ENCODE peak calls at places on chromosomes 3 and 15, in eight cellular contexts. One of them, this sample, is unnamed.

GRCh38 chr3:104437131-104437750 is 929.5 kb upstream of the ALCAM start:
- DNase-seq in lower leg skin: no peak
- DNase-seq in ovary: no peak
- DNase-seq in tibial nerve: no peak
- DNase-seq in transverse colon: no peak
- DNase-seq in NB4: no peak
- DNase-seq in heart left ventricle: no peak
- DNase-seq in adrenal gland: no peak
- DNase-seq in this sample: no peak

GRCh38 chr15:81950841-81951414 is 94.9 kb downstream of the MEX3B start:
- DNase-seq in lower leg skin: no peak
- DNase-seq in ovary: no peak
- DNase-seq in tibial nerve: no peak
- DNase-seq in transverse colon: no peak
- DNase-seq in NB4: no peak
- DNase-seq in heart left ventricle: no peak
- DNase-seq in adrenal gland: no peak
- DNase-seq in this sample: no peak

GRCh38 chr15:89129123-89129815 is 41.0 kb downstream of the ABHD2 start:
- DNase-seq in lower leg skin: no peak
- DNase-seq in ovary: peak; percentile 60
- DNase-seq in tibial nerve: no peak
- DNase-seq in transverse colon: peak; percentile 66
- DNase-seq in NB4: peak; percentile 64
- DNase-seq in heart left ventricle: no peak
- DNase-seq in adrenal gland: no peak
- DNase-seq in this sample: peak; percentile 56

GRCh38 chr3:13223574-13224237 is 150.5 kb upstream of the IQSEC1 start:
- DNase-seq in lower leg skin: no peak
- DNase-seq in ovary: peak; percentile 75
- DNase-seq in tibial nerve: no peak
- DNase-seq in transverse colon: no peak
- DNase-seq in NB4: peak; percentile 80
- DNase-seq in heart left ventricle: peak; percentile 46
- DNase-seq in adrenal gland: peak; percentile 89
- DNase-seq in this sample: no peak

GRCh38 chr3:169562988-169563774 is 100.3 kb downstream of the MECOM start:
- DNase-seq in lower leg skin: no peak
- DNase-seq in ovary: no peak
- DNase-seq in tibial nerve: no peak
- DNase-seq in transverse colon: no peak
- DNase-seq in NB4: peak; percentile 4
- DNase-seq in heart left ventricle: no peak
- DNase-seq in adrenal gland: no peak
- DNase-seq in this sample: no peak

GRCh38 chr3:122092460-122093165 is 37.5 kb downstream of the CD86 start:
- DNase-seq in lower leg skin: no peak
- DNase-seq in ovary: no peak
- DNase-seq in tibial nerve: no peak
- DNase-seq in transverse colon: peak; percentile 39
- DNase-seq in NB4: peak; percentile 79
- DNase-seq in heart left ventricle: no peak
- DNase-seq in adrenal gland: peak; percentile 76
- DNase-seq in this sample: no peak

GRCh38 chr3:33980252-33980651 is 181.8 kb downstream of the PDCD6IP start:
- DNase-seq in lower leg skin: no peak
- DNase-seq in ovary: no peak
- DNase-seq in tibial nerve: no peak
- DNase-seq in transverse colon: no peak
- DNase-seq in NB4: no peak
- DNase-seq in heart left ventricle: no peak
- DNase-seq in adrenal gland: no peak
- DNase-seq in this sample: no peak

GRCh38 chr15:101058735-101059134 is 139.6 kb downstream of the LRRK1 start:
- DNase-seq in lower leg skin: peak; percentile 59
- DNase-seq in ovary: no peak
- DNase-seq in tibial nerve: no peak
- DNase-seq in transverse colon: no peak
- DNase-seq in NB4: no peak
- DNase-seq in heart left ventricle: no peak
- DNase-seq in adrenal gland: no peak
- DNase-seq in this sample: no peak

GRCh38 chr3:12893247-12893646 is 51.9 kb upstream of the RPL32 start:
- DNase-seq in lower leg skin: no peak
- DNase-seq in ovary: no peak
- DNase-seq in tibial nerve: no peak
- DNase-seq in transverse colon: no peak
- DNase-seq in NB4: no peak
- DNase-seq in heart left ventricle: no peak
- DNase-seq in adrenal gland: no peak
- DNase-seq in this sample: no peak

GRCh38 chr3:65873028-65873427 is 165.7 kb downstream of the MAGI1 start:
- DNase-seq in lower leg skin: no peak
- DNase-seq in ovary: no peak
- DNase-seq in tibial nerve: no peak
- DNase-seq in transverse colon: no peak
- DNase-seq in NB4: peak; percentile 3
- DNase-seq in heart left ventricle: peak; percentile 61
- DNase-seq in adrenal gland: peak; percentile 48
- DNase-seq in this sample: no peak

GRCh38 chr3:127034990-127035652 is 52.2 kb downstream of the PLXNA1 start:
- DNase-seq in lower leg skin: no peak
- DNase-seq in ovary: no peak
- DNase-seq in tibial nerve: no peak
- DNase-seq in transverse colon: no peak
- DNase-seq in NB4: no peak
- DNase-seq in heart left ventricle: peak; percentile 18
- DNase-seq in adrenal gland: no peak
- DNase-seq in this sample: no peak

GRCh38 chr3:135917076-135917475 is 48.5 kb upstream of the PPP2R3A start:
- DNase-seq in lower leg skin: no peak
- DNase-seq in ovary: no peak
- DNase-seq in tibial nerve: no peak
- DNase-seq in transverse colon: no peak
- DNase-seq in NB4: no peak
- DNase-seq in heart left ventricle: no peak
- DNase-seq in adrenal gland: peak; percentile 24
- DNase-seq in this sample: no peak

GRCh38 chr3:32743934-32744333 is 58.9 kb downstream of the CNOT10 start:
- DNase-seq in lower leg skin: no peak
- DNase-seq in ovary: no peak
- DNase-seq in tibial nerve: no peak
- DNase-seq in transverse colon: peak; percentile 19
- DNase-seq in NB4: peak; percentile 87
- DNase-seq in heart left ventricle: no peak
- DNase-seq in adrenal gland: no peak
- DNase-seq in this sample: no peak

GRCh38 chr3:153752405-153753027 is 368.7 kb upstream of the ARHGEF26 start:
- DNase-seq in lower leg skin: no peak
- DNase-seq in ovary: no peak
- DNase-seq in tibial nerve: no peak
- DNase-seq in transverse colon: no peak
- DNase-seq in NB4: no peak
- DNase-seq in heart left ventricle: no peak
- DNase-seq in adrenal gland: no peak
- DNase-seq in this sample: no peak

GRCh38 chr3:122794483-122794778 is 438 bp upstream of the SLC49A4 start:
- DNase-seq in lower leg skin: no peak
- DNase-seq in ovary: no peak
- DNase-seq in tibial nerve: no peak
- DNase-seq in transverse colon: no peak
- DNase-seq in NB4: no peak
- DNase-seq in heart left ventricle: no peak
- DNase-seq in adrenal gland: no peak
- DNase-seq in this sample: no peak

GRCh38 chr3:82354181-82354696 is 592.8 kb upstream of the GBE1 start:
- DNase-seq in lower leg skin: no peak
- DNase-seq in ovary: peak; percentile 65
- DNase-seq in tibial nerve: no peak
- DNase-seq in transverse colon: no peak
- DNase-seq in NB4: no peak
- DNase-seq in heart left ventricle: peak; percentile 26
- DNase-seq in adrenal gland: peak; percentile 75
- DNase-seq in this sample: no peak

GRCh38 chr3:120025520-120025919 is 68.7 kb downstream of the GSK3B start:
- DNase-seq in lower leg skin: no peak
- DNase-seq in ovary: no peak
- DNase-seq in tibial nerve: no peak
- DNase-seq in transverse colon: no peak
- DNase-seq in NB4: no peak
- DNase-seq in heart left ventricle: no peak
- DNase-seq in adrenal gland: no peak
- DNase-seq in this sample: no peak

GRCh38 chr15:71251548-71252035 is 136.3 kb downstream of the THSD4 start:
- DNase-seq in lower leg skin: no peak
- DNase-seq in ovary: no peak
- DNase-seq in tibial nerve: no peak
- DNase-seq in transverse colon: no peak
- DNase-seq in NB4: no peak
- DNase-seq in heart left ventricle: no peak
- DNase-seq in adrenal gland: peak; percentile 40
- DNase-seq in this sample: no peak

GRCh38 chr3:191355406-191355805 is 25.1 kb upstream of the UTS2B start:
- DNase-seq in lower leg skin: no peak
- DNase-seq in ovary: no peak
- DNase-seq in tibial nerve: no peak
- DNase-seq in transverse colon: no peak
- DNase-seq in NB4: no peak
- DNase-seq in heart left ventricle: no peak
- DNase-seq in adrenal gland: no peak
- DNase-seq in this sample: no peak

GRCh38 chr15:52568569-52569243 is at the start of gene ARPP19:
- DNase-seq in lower leg skin: peak; percentile 96
- DNase-seq in ovary: peak; percentile 88
- DNase-seq in tibial nerve: peak; percentile 72
- DNase-seq in transverse colon: peak; percentile 93
- DNase-seq in NB4: peak; percentile 96
- DNase-seq in heart left ventricle: peak; percentile 94
- DNase-seq in adrenal gland: peak; percentile 94
- DNase-seq in this sample: peak; percentile 93

GRCh38 chr15:32669870-32670623 is 28.5 kb downstream of the SCG5 start:
- DNase-seq in lower leg skin: peak; percentile 94
- DNase-seq in ovary: no peak
- DNase-seq in tibial nerve: peak; percentile 33
- DNase-seq in transverse colon: no peak
- DNase-seq in NB4: no peak
- DNase-seq in heart left ventricle: no peak
- DNase-seq in adrenal gland: no peak
- DNase-seq in this sample: no peak

GRCh38 chr15:69046781-69047180 is 32.3 kb downstream of the NOX5 start:
- DNase-seq in lower leg skin: peak; percentile 64
- DNase-seq in ovary: no peak
- DNase-seq in tibial nerve: no peak
- DNase-seq in transverse colon: no peak
- DNase-seq in NB4: no peak
- DNase-seq in heart left ventricle: no peak
- DNase-seq in adrenal gland: no peak
- DNase-seq in this sample: no peak

GRCh38 chr15:50058231-50058630 is 60.8 kb downstream of the ATP8B4 start:
- DNase-seq in lower leg skin: no peak
- DNase-seq in ovary: no peak
- DNase-seq in tibial nerve: no peak
- DNase-seq in transverse colon: no peak
- DNase-seq in NB4: no peak
- DNase-seq in heart left ventricle: no peak
- DNase-seq in adrenal gland: no peak
- DNase-seq in this sample: no peak

GRCh38 chr3:155070932-155071387 is 9.2 kb upstream of the MME start:
- DNase-seq in lower leg skin: peak; percentile 89
- DNase-seq in ovary: no peak
- DNase-seq in tibial nerve: no peak
- DNase-seq in transverse colon: no peak
- DNase-seq in NB4: no peak
- DNase-seq in heart left ventricle: peak; percentile 30
- DNase-seq in adrenal gland: no peak
- DNase-seq in this sample: peak; percentile 34
- TF ChIP-seq POLR2A in lower leg skin: no peak
- TF ChIP-seq POLR2A in ovary: no peak
- TF ChIP-seq POLR2A in tibial nerve: no peak
- TF ChIP-seq POLR2A in transverse colon: no peak
- TF ChIP-seq POLR2A in NB4: no peak
- TF ChIP-seq POLR2A in heart left ventricle: no peak
- TF ChIP-seq POLR2A in adrenal gland: no peak
- TF ChIP-seq POLR2A in this sample: no peak

GRCh38 chr3:9125278-9125951 is 124.0 kb downstream of the SRGAP3 start:
- DNase-seq in lower leg skin: no peak
- DNase-seq in ovary: no peak
- DNase-seq in tibial nerve: no peak
- DNase-seq in transverse colon: no peak
- DNase-seq in NB4: no peak
- DNase-seq in heart left ventricle: no peak
- DNase-seq in adrenal gland: no peak
- DNase-seq in this sample: no peak
- H3K4me3 ChIP-seq in lower leg skin: no peak overlapping the region
- H3K4me3 ChIP-seq in ovary: no peak overlapping the region
- H3K4me3 ChIP-seq in tibial nerve: no peak overlapping the region
- H3K4me3 ChIP-seq in transverse colon: no peak overlapping the region
- H3K4me3 ChIP-seq in NB4: no peak overlapping the region
- H3K4me3 ChIP-seq in heart left ventricle: no peak overlapping the region
- H3K4me3 ChIP-seq in adrenal gland: no peak overlapping the region
- H3K4me3 ChIP-seq in this sample: no peak overlapping the region

GRCh38 chr3:46930945-46931403 is 45.6 kb downstream of the CCDC12 start:
- DNase-seq in lower leg skin: no peak
- DNase-seq in ovary: no peak
- DNase-seq in tibial nerve: no peak
- DNase-seq in transverse colon: no peak
- DNase-seq in NB4: no peak
- DNase-seq in heart left ventricle: no peak
- DNase-seq in adrenal gland: no peak
- DNase-seq in this sample: peak; percentile 5
- TF ChIP-seq POLR2A in lower leg skin: no peak
- TF ChIP-seq POLR2A in ovary: no peak
- TF ChIP-seq POLR2A in tibial nerve: no peak
- TF ChIP-seq POLR2A in transverse colon: no peak
- TF ChIP-seq POLR2A in NB4: no peak
- TF ChIP-seq POLR2A in heart left ventricle: no peak
- TF ChIP-seq POLR2A in adrenal gland: no peak
- TF ChIP-seq POLR2A in this sample: no peak

GRCh38 chr3:138043266-138044029 is 33.5 kb downstream of the CLDN18 start:
- DNase-seq in lower leg skin: no peak
- DNase-seq in ovary: no peak
- DNase-seq in tibial nerve: no peak
- DNase-seq in transverse colon: no peak
- DNase-seq in NB4: no peak
- DNase-seq in heart left ventricle: no peak
- DNase-seq in adrenal gland: no peak
- DNase-seq in this sample: no peak
- H3K4me3 ChIP-seq in lower leg skin: no peak overlapping the region
- H3K4me3 ChIP-seq in ovary: no peak overlapping the region
- H3K4me3 ChIP-seq in tibial nerve: no peak overlapping the region
- H3K4me3 ChIP-seq in transverse colon: no peak overlapping the region
- H3K4me3 ChIP-seq in NB4: no peak overlapping the region
- H3K4me3 ChIP-seq in heart left ventricle: no peak overlapping the region
- H3K4me3 ChIP-seq in adrenal gland: no peak overlapping the region
- H3K4me3 ChIP-seq in this sample: no peak overlapping the region

DNA sequence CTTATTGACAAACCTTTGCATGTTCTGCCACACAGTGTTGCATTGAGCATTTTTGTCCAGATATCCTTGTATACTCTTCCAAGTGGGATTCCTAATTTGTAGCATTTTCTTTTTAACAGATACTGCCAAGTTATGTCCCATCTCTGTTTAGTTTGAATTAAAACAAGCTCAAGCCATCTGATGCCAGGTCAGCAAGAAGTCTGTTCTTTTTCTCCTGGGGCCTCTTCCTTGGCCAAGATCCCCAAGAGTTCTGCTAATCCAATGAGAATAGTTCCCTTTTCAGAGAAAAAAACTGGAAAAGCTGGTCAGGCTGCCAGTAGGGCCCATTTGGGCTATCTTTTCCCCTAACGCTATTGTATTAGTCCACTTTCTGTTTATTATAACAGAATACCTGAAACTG is 29.8 kb downstream of the GLDN start:
- DNase-seq in lower leg skin: no peak
- DNase-seq in ovary: no peak
- DNase-seq in tibial nerve: no peak
- DNase-seq in transverse colon: no peak
- DNase-seq in NB4: no peak
- DNase-seq in heart left ventricle: no peak
- DNase-seq in adrenal gland: no peak
- DNase-seq in this sample: no peak
- TF ChIP-seq POLR2A in lower leg skin: no peak
- TF ChIP-seq POLR2A in ovary: no peak
- TF ChIP-seq POLR2A in tibial nerve: no peak
- TF ChIP-seq POLR2A in transverse colon: no peak
- TF ChIP-seq POLR2A in NB4: no peak
- TF ChIP-seq POLR2A in heart left ventricle: no peak
- TF ChIP-seq POLR2A in adrenal gland: no peak
- TF ChIP-seq POLR2A in this sample: no peak